ENCODE peak calls at places on chromosomes 11 and 22, in five cellular contexts. Y, P, O, E and H are unnamed samples.

GRCh38 chr11:134508219-134508990 is 96.4 kb upstream of the B3GAT1 start:
- DNase-seq in Y (peak; percentile 1), P (no peak), O (no peak), E (peak; percentile 20), H (no peak)

GRCh38 chr11:100632970-100633452 is 54.1 kb upstream of the ARHGAP42 start:
- DNase-seq in Y (no peak), P (peak; percentile 88), O (peak; percentile 59), E (peak; percentile 88), H (no peak)

GRCh38 chr11:121965330-121965729 is 150.7 kb downstream of the BLID start:
- DNase-seq in Y (no peak), P (peak; percentile 77), O (peak; percentile 85), E (no peak), H (peak; percentile 82)

GRCh38 chr22:43081968-43082367 is 7.2 kb downstream of the TTLL1 start:
- DNase-seq in Y (no peak), P (no peak), O (peak; percentile 30), E (no peak), H (peak; percentile 52)

GRCh38 chr22:27845603-27846100 is 44.1 kb upstream of the MN1 start:
- DNase-seq in Y (no peak), P (no peak), O (no peak), E (no peak), H (no peak)

GRCh38 chr11:36583667-36584066 is 10.6 kb upstream of the IFTAP start:
- DNase-seq in Y (no peak), P (no peak), O (no peak), E (no peak), H (no peak)

GRCh38 chr22:23293720-23294119 is 113.4 kb downstream of the BCR start:
- DNase-seq in Y (no peak), P (no peak), O (no peak), E (no peak), H (no peak)

GRCh38 chr22:36927671-36928070 is 14.2 kb downstream of the CSF2RB start:
- DNase-seq in Y (no peak), P (no peak), O (no peak), E (no peak), H (no peak)

GRCh38 chr22:49561338-49561737 is 266.3 kb downstream of the BRD1 start:
- DNase-seq in Y (no peak), P (no peak), O (no peak), E (peak; percentile 3), H (no peak)

GRCh38 chr22:36879775-36880174 is 19.0 kb downstream of the NCF4 start:
- DNase-seq in Y (no peak), P (no peak), O (no peak), E (no peak), H (no peak)

GRCh38 chr11:16749666-16750065 is 11.2 kb downstream of the C11orf58 start:
- DNase-seq in Y (no peak), P (no peak), O (no peak), E (no peak), H (no peak)

GRCh38 chr11:40388097-40388818 is 1071.2 kb downstream of the LRRC4C start:
- DNase-seq in Y (no peak), P (no peak), O (no peak), E (no peak), H (peak; percentile 29)

GRCh38 chr22:24407884-24408283 is 19.5 kb upstream of the ADORA2A start:
- DNase-seq in Y (no peak), P (no peak), O (no peak), E (no peak), H (no peak)

GRCh38 chr11:113728814-113729213 is 22.7 kb upstream of the TMPRSS5 start:
- DNase-seq in Y (no peak), P (peak; percentile 9), O (no peak), E (no peak), H (no peak)

GRCh38 chr11:113725883-113726405 is 19.8 kb upstream of the TMPRSS5 start:
- DNase-seq in Y (no peak), P (no peak), O (no peak), E (no peak), H (no peak)

GRCh38 chr11:113729456-113729855 is 23.3 kb upstream of the TMPRSS5 start:
- DNase-seq in Y (peak; percentile 36), P (peak; percentile 5), O (peak; percentile 28), E (no peak), H (peak; percentile 24)

GRCh38 chr11:113732092-113732491 is 26.0 kb upstream of the TMPRSS5 start:
- DNase-seq in Y (no peak), P (peak; percentile 17), O (no peak), E (no peak), H (no peak)

DNA sequence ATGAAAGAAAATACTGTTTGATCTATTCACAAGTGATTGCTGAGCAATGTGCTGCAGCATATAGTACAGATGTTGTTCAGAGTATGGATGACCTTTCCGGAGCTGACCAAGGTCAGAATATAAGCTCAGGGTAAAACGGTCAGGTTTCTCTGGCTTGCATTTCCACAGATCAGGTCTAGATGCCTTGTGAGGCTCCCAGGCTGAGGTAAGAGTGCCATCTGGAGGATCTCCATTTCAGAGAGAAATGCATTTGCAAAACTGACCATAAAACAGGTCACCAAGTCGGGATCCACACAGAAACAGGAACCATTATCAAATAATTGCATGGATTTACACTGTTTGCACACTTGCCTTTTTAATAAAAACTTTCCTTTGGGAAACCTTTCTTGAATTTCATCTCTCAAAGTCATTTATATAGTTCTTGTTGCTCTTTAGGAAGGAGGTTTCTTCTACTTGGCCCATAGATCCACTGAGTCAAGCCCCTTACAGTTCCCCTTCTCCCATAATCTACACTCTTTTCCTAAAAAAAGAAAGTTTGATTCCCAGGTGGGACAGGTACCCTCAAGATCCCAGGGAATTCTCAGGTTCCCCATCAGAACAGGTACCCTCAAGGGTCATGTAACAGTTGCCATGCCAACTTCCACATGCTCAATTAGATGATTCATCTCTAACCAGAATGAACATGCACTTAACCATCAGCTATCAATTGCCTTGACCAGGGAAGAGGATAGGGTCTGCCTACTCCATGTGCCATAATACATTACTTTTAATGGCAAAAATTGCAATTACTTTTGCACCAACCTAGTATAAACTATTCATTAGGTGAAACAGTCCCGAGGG is 25.0 kb upstream of the TMPRSS5 start:
- DNase-seq in Y (peak; percentile 56), P (peak; percentile 87), O (peak; percentile 76), E (peak; percentile 45), H (peak; percentile 53)
- TF ChIP-seq CTCF in Y (peak; percentile 68), P (peak; percentile 87), O (peak; percentile 62), E (no peak), H (peak; percentile 67)

GRCh38 chr11:75351541-75352416 is at the start of gene ARRB1:
- DNase-seq in Y (peak; percentile 82), P (peak; percentile 58), O (peak; percentile 41), E (peak; percentile 82), H (peak; percentile 41)
- TF ChIP-seq CTCF in Y (peak; percentile 35), P (no peak), O (peak; percentile 7), E (no peak), H (no peak)

GRCh38 chr11:113494021-113494420 is 18.8 kb upstream of the DRD2 start:
- DNase-seq in Y (no peak), P (peak; percentile 10), O (peak; percentile 12), E (no peak), H (peak; percentile 14)
- TF ChIP-seq CTCF in Y (no peak), P (peak; percentile 31), O (peak; percentile 1), E (no peak), H (peak; percentile 35)

DNA sequence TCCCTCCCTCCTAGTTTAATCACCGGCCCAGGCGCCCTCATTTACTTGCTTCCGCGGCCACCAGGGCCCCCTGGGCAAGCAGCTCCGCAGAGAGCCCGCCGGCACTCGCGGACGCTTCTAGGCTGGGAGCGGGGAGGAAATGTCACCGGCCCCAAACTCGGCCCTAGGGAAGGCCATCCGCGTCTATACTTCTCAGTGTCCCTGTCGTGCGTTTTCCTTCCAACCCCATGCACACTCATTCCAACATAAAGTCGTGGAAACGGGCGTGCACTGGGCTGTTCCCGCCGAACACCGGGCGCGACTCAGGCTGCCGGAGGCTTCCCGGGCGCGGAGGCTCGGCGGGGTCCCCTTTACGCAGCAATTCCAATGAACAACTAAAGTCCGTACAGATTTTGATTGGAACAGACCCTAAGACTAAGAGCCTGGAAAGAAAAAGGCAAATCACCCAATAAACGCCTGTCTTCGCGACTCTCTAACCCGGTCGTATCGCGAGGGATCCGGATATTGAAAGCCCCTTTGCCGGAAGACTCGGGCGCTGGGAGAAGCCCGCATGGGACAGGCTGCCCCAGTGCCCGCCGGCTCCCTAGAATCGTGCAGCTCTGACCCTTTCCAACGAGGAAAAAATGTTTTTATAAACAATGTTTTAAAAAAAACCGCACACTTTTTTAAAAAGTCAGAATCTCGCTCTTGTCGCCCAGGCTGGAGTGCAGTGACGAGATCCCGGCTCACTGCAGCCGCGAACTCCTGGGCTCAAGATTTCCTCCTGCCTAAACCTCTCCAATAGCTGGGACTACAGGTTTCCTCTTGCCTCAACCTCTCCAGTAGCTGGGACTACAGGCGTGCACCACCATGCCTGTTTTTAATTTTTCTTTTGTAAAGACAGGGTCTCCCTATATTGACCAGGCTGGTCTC is 1.3 kb upstream of the BARX2 start:
- DNase-seq in Y (no peak), P (no peak), O (no peak), E (no peak), H (no peak)
- TF ChIP-seq CTCF in Y (no peak), P (no peak), O (no peak), E (no peak), H (no peak)